ENCODE peak calls at places on chromosomes 2 and 18, in five cellular contexts. F is upper lobe of left lung, R is HepG2, C is A549, G is K562. Y is an unnamed sample.

GRCh38 chr2:216260629-216261028 is 111.7 kb downstream of the MARCHF4 start:
- ATAC-seq in C (no peak), F (no peak), G (no peak), R (no peak), Y (no peak)

GRCh38 chr2:6780765-6781274 is 84.9 kb downstream of the CMPK2 start:
- ATAC-seq in R (no peak), G (no peak), C (no peak), F (peak; percentile 62), Y (peak; percentile 64)

GRCh38 chr2:148135705-148136104 is 114.8 kb downstream of the MBD5 start:
- ATAC-seq in G (no peak), C (no peak), R (no peak), F (no peak), Y (no peak)

GRCh38 chr2:149538138-149538833 is 49.3 kb downstream of the MMADHC start:
- ATAC-seq in F (peak; percentile 57), G (peak; percentile 49), R (no peak), C (no peak), Y (no peak)

GRCh38 chr2:28321426-28321825 is 71.2 kb upstream of the FOSL2 start:
- ATAC-seq in C (no peak), R (no peak), G (no peak), F (no peak), Y (peak; percentile 41)

GRCh38 chr18:9062418-9062751 is 40.1 kb upstream of the NDUFV2 start:
- ATAC-seq in F (peak; percentile 44), R (no peak), G (no peak), C (no peak), Y (no peak)

GRCh38 chr2:110659248-110659647 is 18.6 kb downstream of the BUB1 start:
- ATAC-seq in C (no peak), R (no peak), G (no peak), F (no peak), Y (no peak)

GRCh38 chr2:69113627-69114026 is 100.6 kb downstream of the ANTXR1 start:
- ATAC-seq in F (no peak), G (no peak), C (peak; percentile 4), R (no peak), Y (no peak)

GRCh38 chr18:70154591-70155194 is 50.8 kb downstream of the RTTN start:
- ATAC-seq in F (no peak), G (no peak), C (no peak), R (no peak), Y (no peak)

GRCh38 chr2:225019100-225019499 is 23.2 kb downstream of the DOCK10 start:
- ATAC-seq in C (no peak), G (no peak), R (no peak), F (no peak), Y (no peak)

DNA sequence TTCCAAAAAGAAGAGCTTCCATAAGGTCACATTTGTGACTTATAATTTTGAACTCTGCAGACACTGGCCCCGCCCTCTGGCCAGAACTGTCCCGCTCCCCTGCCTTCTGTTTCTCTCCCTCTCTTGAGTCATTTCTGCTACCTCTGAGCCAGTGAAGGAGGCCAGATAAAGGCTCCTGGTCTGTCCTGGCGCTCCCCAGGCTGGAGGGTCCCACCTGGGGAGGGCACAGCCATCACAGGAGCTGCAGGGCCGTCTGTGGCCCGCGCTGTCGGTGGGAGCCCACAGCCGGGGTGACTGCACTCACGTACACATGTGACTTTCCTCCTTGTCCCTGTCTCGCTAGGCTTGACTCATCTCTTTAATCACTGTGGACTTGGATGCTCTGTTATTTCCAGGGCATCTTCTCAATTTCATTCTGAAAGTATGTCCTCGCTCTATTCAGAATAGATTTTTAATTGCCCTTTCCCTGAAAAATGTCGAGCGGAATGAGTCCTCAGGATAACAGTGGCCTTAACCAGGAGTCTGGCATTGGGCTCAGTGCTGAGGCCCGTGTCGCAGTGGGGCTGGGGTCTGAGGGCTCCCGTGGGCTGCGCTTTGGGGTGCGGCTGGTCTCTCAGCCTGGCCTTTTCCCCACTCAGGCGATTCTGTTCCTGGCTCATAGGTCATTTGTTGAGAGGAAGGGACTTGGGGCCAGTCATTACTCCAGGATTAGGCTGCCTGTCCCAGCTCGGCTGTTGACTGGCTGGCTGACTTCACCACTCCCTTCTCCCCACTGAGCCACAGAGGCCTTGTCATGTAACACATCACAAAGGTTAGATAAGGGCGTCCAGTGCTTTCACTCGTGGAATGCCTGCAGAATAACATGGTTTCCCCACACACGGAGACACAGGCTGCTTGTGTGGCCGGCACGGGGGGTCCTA is 34.5 kb downstream of the KLHL29 start:
- ATAC-seq in G (peak; percentile 32), F (peak; percentile 66), R (no peak), C (no peak), Y (peak; percentile 32)
- H3K4me3 ChIP-seq in G (no peak overlapping the region), F (no peak overlapping the region), R (no peak overlapping the region), C (no peak overlapping the region), Y (no peak overlapping the region)

DNA sequence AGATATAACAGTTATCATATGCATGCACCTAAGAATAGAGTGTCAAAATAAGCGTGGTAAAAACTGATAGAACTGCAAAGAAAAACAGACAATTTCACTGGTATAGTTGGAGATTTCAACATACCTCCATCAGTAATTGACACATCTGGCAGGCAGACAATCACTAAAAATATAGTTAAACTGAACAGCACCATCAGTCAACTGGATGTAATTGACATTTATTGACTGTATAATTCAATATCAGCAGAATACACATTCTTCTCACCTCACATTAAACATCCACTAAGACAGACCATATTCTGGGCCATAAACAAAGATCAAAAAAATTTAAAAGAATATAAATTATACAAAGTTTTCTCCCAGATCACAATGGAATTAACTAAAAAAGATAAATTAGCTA is 378.5 kb upstream of the RGPD4 start:
- ATAC-seq in R (no peak), F (no peak), G (no peak), C (no peak), Y (no peak)
- TF ChIP-seq EP300 in R (no peak), F (no peak), G (no peak), C (no peak), Y (no peak)

DNA sequence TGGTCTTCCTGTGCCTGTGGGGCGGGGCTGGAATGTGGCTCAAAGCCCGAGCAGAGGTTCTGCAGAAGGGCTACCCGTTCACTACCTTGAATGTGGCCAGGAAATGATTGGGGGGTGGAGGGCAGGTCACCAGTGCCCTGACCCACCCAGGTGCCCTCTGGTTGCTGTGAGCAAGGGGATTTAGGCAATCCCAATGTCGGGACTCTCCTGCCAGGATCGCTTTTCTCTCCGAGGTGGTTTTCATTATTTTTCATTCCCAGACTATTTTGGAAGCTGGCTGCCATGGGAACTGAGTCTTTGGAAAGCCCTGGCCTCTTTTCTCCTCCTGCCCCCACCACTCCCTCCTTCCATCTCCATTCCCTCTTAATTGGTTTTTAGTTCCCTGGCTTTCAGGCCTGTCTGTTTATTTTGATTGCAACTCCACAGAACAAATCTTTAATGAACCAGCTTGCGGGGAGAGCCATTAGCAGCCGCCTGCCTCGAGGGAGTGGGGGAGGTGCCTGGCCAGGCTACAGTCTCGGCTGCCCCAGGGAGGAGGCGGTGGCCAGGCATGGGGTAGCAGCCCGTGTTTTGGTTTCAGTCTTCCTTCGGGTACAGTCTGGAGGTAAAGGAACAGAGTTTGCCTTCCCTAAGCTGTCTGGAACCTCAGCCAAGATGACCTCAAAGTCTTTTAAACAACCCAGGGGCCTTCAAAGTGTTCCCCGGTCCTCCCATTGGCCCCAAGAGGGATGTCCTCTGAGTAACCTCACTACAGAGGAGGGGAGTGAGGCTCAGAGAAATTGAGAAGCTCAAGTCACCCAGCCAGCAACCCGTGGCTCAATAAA is 114.4 kb upstream of the HAAO start:
- ATAC-seq in G (peak; percentile 79), F (peak; percentile 88), C (peak; percentile 65), R (peak; percentile 74), Y (peak; percentile 84)
- H3K4me3 ChIP-seq in G (no peak overlapping the region), F (no peak overlapping the region), C (no peak overlapping the region), R (peak overlapping the region; percentile 62), Y (no peak overlapping the region)

GRCh38 chr2:64767670-64768425 is 114.1 kb upstream of the SERTAD2 start:
- ATAC-seq in G (peak; percentile 90), C (peak; percentile 93), F (peak; percentile 97), R (peak; percentile 87), Y (peak; percentile 97)
- TF ChIP-seq EP300 in G (peak; percentile 13), C (no peak), F (peak; percentile 3), R (no peak), Y (no peak)

DNA sequence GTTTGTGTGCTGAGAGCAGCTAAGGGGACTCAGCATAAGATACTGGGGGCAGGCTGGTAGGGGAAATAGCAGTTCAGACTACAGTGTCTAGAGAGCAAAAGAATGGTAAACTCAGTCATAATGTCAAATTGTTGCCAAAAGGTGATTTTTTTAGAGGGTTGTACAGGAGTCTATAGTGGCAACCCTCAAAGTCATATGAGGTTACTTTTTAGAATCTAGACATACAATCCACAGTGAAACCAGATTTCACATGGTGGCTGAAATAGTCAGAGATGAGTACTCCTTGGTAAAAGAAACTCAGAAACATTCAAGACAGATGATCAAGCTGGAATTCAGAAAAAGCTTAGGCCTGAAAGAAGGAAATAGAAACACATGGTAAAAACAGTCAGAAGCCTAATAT is 1800.5 kb upstream of the CELF4 start:
- ATAC-seq in C (no peak), G (no peak), F (no peak), R (no peak), Y (no peak)
- H3K4me3 ChIP-seq in C (no peak overlapping the region), G (no peak overlapping the region), F (no peak overlapping the region), R (no peak overlapping the region), Y (no peak overlapping the region)

GRCh38 chr18:11955299-11956029 is 25.8 kb upstream of the IMPA2 start:
- ATAC-seq in G (peak; percentile 49), F (peak; percentile 74), R (peak; percentile 43), C (peak; percentile 75), Y (peak; percentile 62)
- TF ChIP-seq EP300 in G (no peak), F (no peak), R (no peak), C (no peak), Y (no peak)

GRCh38 chr2:231679906-231680283 is 28.4 kb upstream of the PTMA start:
- ATAC-seq in G (no peak), C (no peak), R (no peak), F (no peak), Y (no peak)
- H3K4me3 ChIP-seq in G (no peak overlapping the region), C (no peak overlapping the region), R (peak overlapping the region; percentile 82), F (no peak overlapping the region), Y (no peak overlapping the region)

GRCh38 chr18:61988100-61988499 is 95.3 kb upstream of the RNF152 start:
- ATAC-seq in C (no peak), F (no peak), R (no peak), G (no peak), Y (no peak)
- TF ChIP-seq EP300 in C (no peak), F (no peak), R (no peak), G (no peak), Y (no peak)

Y was measured in gastroesophageal sphincter.